ENCODE peak calls at places on chromosomes 13 and 19, in six cellular contexts. One of them, this sample, is unnamed. For H3K27me3, the result is how much of the 10 kb centered on the place peaks cover.

GRCh38 chr13:42116225-42116624 is 67.8 kb downstream of the DGKH start:
- DNase-seq in body of pancreas: no peak
- DNase-seq in mesenchymal stem cell: no peak
- DNase-seq in stomach: no peak
- DNase-seq in MG63: no peak
- DNase-seq in heart left ventricle: no peak
- DNase-seq in this sample: no peak

GRCh38 chr13:49082653-49083536 is 107.2 kb downstream of the FNDC3A start:
- DNase-seq in body of pancreas: no peak
- DNase-seq in mesenchymal stem cell: peak
- DNase-seq in stomach: no peak
- DNase-seq in MG63: no peak
- DNase-seq in heart left ventricle: no peak
- DNase-seq in this sample: no peak

GRCh38 chr19:2149980-2150793 is 1.2 kb downstream of the AP3D1 start:
- DNase-seq in body of pancreas: peak
- DNase-seq in mesenchymal stem cell: peak
- DNase-seq in stomach: no peak
- DNase-seq in MG63: peak
- DNase-seq in heart left ventricle: no peak
- DNase-seq in this sample: no peak

GRCh38 chr13:51998723-51999471 is 12.4 kb downstream of the ATP7B start:
- DNase-seq in body of pancreas: no peak
- DNase-seq in mesenchymal stem cell: no peak
- DNase-seq in stomach: no peak
- DNase-seq in MG63: no peak
- DNase-seq in heart left ventricle: no peak
- DNase-seq in this sample: no peak

GRCh38 chr19:48530044-48530720 is 18.5 kb upstream of the LMTK3 start:
- DNase-seq in body of pancreas: no peak
- DNase-seq in mesenchymal stem cell: no peak
- DNase-seq in stomach: no peak
- DNase-seq in MG63: no peak
- DNase-seq in heart left ventricle: no peak
- DNase-seq in this sample: no peak

GRCh38 chr13:48304132-48304876 is 753 bp downstream of the RB1 start:
- DNase-seq in body of pancreas: peak
- DNase-seq in mesenchymal stem cell: peak
- DNase-seq in stomach: peak
- DNase-seq in MG63: peak
- DNase-seq in heart left ventricle: peak
- DNase-seq in this sample: peak

GRCh38 chr13:75931116-75931515 is 295.0 kb downstream of the LMO7 start:
- DNase-seq in body of pancreas: no peak
- DNase-seq in mesenchymal stem cell: peak
- DNase-seq in stomach: no peak
- DNase-seq in MG63: no peak
- DNase-seq in heart left ventricle: no peak
- DNase-seq in this sample: no peak

GRCh38 chr13:20616059-20616797 is 49.3 kb downstream of the IFT88 start:
- DNase-seq in body of pancreas: no peak
- DNase-seq in mesenchymal stem cell: peak
- DNase-seq in stomach: no peak
- DNase-seq in MG63: peak
- DNase-seq in heart left ventricle: no peak
- DNase-seq in this sample: no peak

GRCh38 chr19:6728346-6728745 is 7.9 kb upstream of the C3 start:
- DNase-seq in body of pancreas: no peak
- DNase-seq in mesenchymal stem cell: no peak
- DNase-seq in stomach: no peak
- DNase-seq in MG63: no peak
- DNase-seq in heart left ventricle: no peak
- DNase-seq in this sample: no peak

GRCh38 chr19:49157445-49158224 is at the start of gene TRPM4:
- DNase-seq in body of pancreas: peak
- DNase-seq in mesenchymal stem cell: peak
- DNase-seq in stomach: peak
- DNase-seq in MG63: peak
- DNase-seq in heart left ventricle: peak
- DNase-seq in this sample: peak

GRCh38 chr13:48533207-48533499 is 273 bp upstream of the RCBTB2 start:
- DNase-seq in body of pancreas: no peak
- DNase-seq in mesenchymal stem cell: no peak
- DNase-seq in stomach: no peak
- DNase-seq in MG63: no peak
- DNase-seq in heart left ventricle: no peak
- DNase-seq in this sample: no peak

GRCh38 chr13:25652764-25653163 is 281.0 kb downstream of the ATP8A2 start:
- DNase-seq in body of pancreas: no peak
- DNase-seq in mesenchymal stem cell: no peak
- DNase-seq in stomach: no peak
- DNase-seq in MG63: no peak
- DNase-seq in heart left ventricle: no peak
- DNase-seq in this sample: no peak

GRCh38 chr19:31351212-31352193 is 2.3 kb upstream of the TSHZ3 start:
- DNase-seq in body of pancreas: peak
- DNase-seq in mesenchymal stem cell: peak
- DNase-seq in stomach: no peak
- DNase-seq in MG63: peak
- DNase-seq in heart left ventricle: peak
- DNase-seq in this sample: no peak

GRCh38 chr13:51831519-51831918 is 13.5 kb downstream of the TMEM272 start:
- DNase-seq in body of pancreas: no peak
- DNase-seq in mesenchymal stem cell: no peak
- DNase-seq in stomach: no peak
- DNase-seq in MG63: no peak
- DNase-seq in heart left ventricle: no peak
- DNase-seq in this sample: no peak

GRCh38 chr13:106151056-106151699 is 384.3 kb downstream of the EFNB2 start:
- DNase-seq in body of pancreas: no peak
- DNase-seq in mesenchymal stem cell: peak
- DNase-seq in stomach: no peak
- DNase-seq in MG63: peak
- DNase-seq in heart left ventricle: no peak
- DNase-seq in this sample: no peak

GRCh38 chr13:37869756-37870488 is at the start of gene TRPC4:
- DNase-seq in body of pancreas: peak
- DNase-seq in mesenchymal stem cell: peak
- DNase-seq in stomach: peak
- DNase-seq in MG63: peak
- DNase-seq in heart left ventricle: peak
- DNase-seq in this sample: no peak

GRCh38 chr19:55454787-55455243 is 6.6 kb downstream of the ISOC2 start:
- DNase-seq in body of pancreas: no peak
- DNase-seq in mesenchymal stem cell: peak
- DNase-seq in stomach: no peak
- DNase-seq in MG63: peak
- DNase-seq in heart left ventricle: no peak
- DNase-seq in this sample: no peak

GRCh38 chr13:93270769-93271753 is 44.5 kb downstream of the GPC6 start:
- DNase-seq in body of pancreas: no peak
- DNase-seq in mesenchymal stem cell: peak
- DNase-seq in stomach: no peak
- DNase-seq in MG63: no peak
- DNase-seq in heart left ventricle: no peak
- DNase-seq in this sample: no peak

GRCh38 chr13:29140277-29140676 is 320.1 kb downstream of the MTUS2 start:
- DNase-seq in body of pancreas: no peak
- DNase-seq in mesenchymal stem cell: peak
- DNase-seq in stomach: no peak
- DNase-seq in MG63: peak
- DNase-seq in heart left ventricle: peak
- DNase-seq in this sample: no peak

GRCh38 chr13:23175920-23176319 is 4.9 kb upstream of the SGCG start:
- DNase-seq in body of pancreas: no peak
- DNase-seq in mesenchymal stem cell: no peak
- DNase-seq in stomach: no peak
- DNase-seq in MG63: no peak
- DNase-seq in heart left ventricle: no peak
- DNase-seq in this sample: no peak

GRCh38 chr19:44113784-44114390 is 688 bp downstream of the ZNF225 start:
- DNase-seq in body of pancreas: peak
- DNase-seq in mesenchymal stem cell: no peak
- DNase-seq in stomach: no peak
- DNase-seq in MG63: peak
- DNase-seq in heart left ventricle: peak
- DNase-seq in this sample: no peak

GRCh38 chr19:9309974-9310446 is 372 bp upstream of the ZNF699 start:
- DNase-seq in body of pancreas: peak
- DNase-seq in mesenchymal stem cell: peak
- DNase-seq in stomach: peak
- DNase-seq in MG63: peak
- DNase-seq in heart left ventricle: peak
- DNase-seq in this sample: no peak

GRCh38 chr13:35866801-35867200 is 264.4 kb downstream of the DCLK1 start:
- DNase-seq in body of pancreas: no peak
- DNase-seq in mesenchymal stem cell: no peak
- DNase-seq in stomach: no peak
- DNase-seq in MG63: peak
- DNase-seq in heart left ventricle: peak
- DNase-seq in this sample: no peak

GRCh38 chr19:2040647-2041435 is 10.2 kb downstream of the MKNK2 start:
- DNase-seq in body of pancreas: no peak
- DNase-seq in mesenchymal stem cell: no peak
- DNase-seq in stomach: no peak
- DNase-seq in MG63: no peak
- DNase-seq in heart left ventricle: no peak
- DNase-seq in this sample: no peak

GRCh38 chr13:75139291-75139690 is 342.7 kb downstream of the TBC1D4 start:
- DNase-seq in body of pancreas: no peak
- DNase-seq in mesenchymal stem cell: peak
- DNase-seq in stomach: no peak
- DNase-seq in MG63: no peak
- DNase-seq in heart left ventricle: no peak
- DNase-seq in this sample: no peak

GRCh38 chr13:66296328-66296727 is 933.8 kb downstream of the PCDH9 start:
- DNase-seq in body of pancreas: no peak
- DNase-seq in mesenchymal stem cell: no peak
- DNase-seq in stomach: no peak
- DNase-seq in MG63: no peak
- DNase-seq in heart left ventricle: no peak
- DNase-seq in this sample: no peak
- H3K27me3 ChIP-seq in body of pancreas: under half
- H3K27me3 ChIP-seq in mesenchymal stem cell: under half
- H3K27me3 ChIP-seq in stomach: under half
- H3K27me3 ChIP-seq in MG63: under half
- H3K27me3 ChIP-seq in heart left ventricle: under half
- H3K27me3 ChIP-seq in this sample: under half

GRCh38 chr13:111116830-111117229 is 1.7 kb downstream of the ARHGEF7 start:
- DNase-seq in body of pancreas: no peak
- DNase-seq in mesenchymal stem cell: no peak
- DNase-seq in stomach: no peak
- DNase-seq in MG63: no peak
- DNase-seq in heart left ventricle: no peak
- DNase-seq in this sample: no peak
- H3K27me3 ChIP-seq in body of pancreas: under half
- H3K27me3 ChIP-seq in mesenchymal stem cell: under half
- H3K27me3 ChIP-seq in stomach: under half
- H3K27me3 ChIP-seq in MG63: under half
- H3K27me3 ChIP-seq in heart left ventricle: under half
- H3K27me3 ChIP-seq in this sample: under half

GRCh38 chr13:113144255-113144629 is 14.2 kb upstream of the PROZ start:
- DNase-seq in body of pancreas: no peak
- DNase-seq in mesenchymal stem cell: no peak
- DNase-seq in stomach: no peak
- DNase-seq in MG63: no peak
- DNase-seq in heart left ventricle: no peak
- DNase-seq in this sample: no peak

GRCh38 chr13:113147206-113147605 is 11.2 kb upstream of the PROZ start:
- DNase-seq in body of pancreas: no peak
- DNase-seq in mesenchymal stem cell: no peak
- DNase-seq in stomach: no peak
- DNase-seq in MG63: no peak
- DNase-seq in heart left ventricle: no peak
- DNase-seq in this sample: no peak

GRCh38 chr13:113146750-113147149 is 11.7 kb upstream of the PROZ start:
- DNase-seq in body of pancreas: no peak
- DNase-seq in mesenchymal stem cell: no peak
- DNase-seq in stomach: no peak
- DNase-seq in MG63: no peak
- DNase-seq in heart left ventricle: no peak
- DNase-seq in this sample: no peak

GRCh38 chr13:113145496-113145895 is 13.0 kb upstream of the PROZ start:
- DNase-seq in body of pancreas: no peak
- DNase-seq in mesenchymal stem cell: no peak
- DNase-seq in stomach: no peak
- DNase-seq in MG63: no peak
- DNase-seq in heart left ventricle: no peak
- DNase-seq in this sample: no peak

GRCh38 chr13:113145911-113146598 is 12.4 kb upstream of the PROZ start:
- DNase-seq in body of pancreas: no peak
- DNase-seq in mesenchymal stem cell: no peak
- DNase-seq in stomach: no peak
- DNase-seq in MG63: no peak
- DNase-seq in heart left ventricle: no peak
- DNase-seq in this sample: no peak
- H3K27me3 ChIP-seq in body of pancreas: under half
- H3K27me3 ChIP-seq in mesenchymal stem cell: under half
- H3K27me3 ChIP-seq in stomach: under half
- H3K27me3 ChIP-seq in MG63: under half
- H3K27me3 ChIP-seq in heart left ventricle: under half
- H3K27me3 ChIP-seq in this sample: under half

GRCh38 chr19:29841209-29841558 is 29.4 kb downstream of the CCNE1 start:
- DNase-seq in body of pancreas: no peak
- DNase-seq in mesenchymal stem cell: peak
- DNase-seq in stomach: no peak
- DNase-seq in MG63: no peak
- DNase-seq in heart left ventricle: no peak
- DNase-seq in this sample: no peak
- H3K27me3 ChIP-seq in body of pancreas: under half
- H3K27me3 ChIP-seq in mesenchymal stem cell: under half
- H3K27me3 ChIP-seq in stomach: under half
- H3K27me3 ChIP-seq in MG63: under half
- H3K27me3 ChIP-seq in heart left ventricle: under half
- H3K27me3 ChIP-seq in this sample: under half

DNA sequence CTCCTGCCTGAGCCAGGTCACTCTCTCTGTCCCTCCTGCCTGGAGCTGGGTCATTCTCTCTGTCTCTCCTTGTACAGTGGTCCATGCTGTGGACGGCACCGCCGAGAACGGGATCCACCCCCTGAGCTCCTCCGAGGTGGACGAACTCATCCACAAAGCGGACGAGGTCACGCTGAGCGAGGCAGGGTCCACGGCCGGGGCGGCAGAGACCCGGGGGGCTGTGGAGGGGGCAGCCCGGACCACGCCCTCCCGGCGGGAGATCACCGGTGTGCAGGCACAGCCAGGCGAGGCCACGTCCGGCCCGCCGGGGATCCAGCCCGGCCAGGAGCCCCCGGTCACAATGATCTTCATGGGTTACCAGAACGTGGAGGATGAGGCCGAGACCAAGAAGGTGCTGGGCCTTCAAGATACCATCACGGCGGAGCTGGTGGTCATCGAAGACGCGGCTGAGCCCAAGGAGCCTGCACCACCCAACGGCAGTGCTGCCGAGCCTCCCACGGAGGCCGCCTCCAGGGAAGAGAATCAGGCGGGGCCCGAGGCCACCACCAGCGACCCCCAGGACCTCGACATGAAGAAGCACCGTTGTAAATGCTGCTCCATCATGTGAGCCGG is 4.6 kb upstream of the MISP start:
- DNase-seq in body of pancreas: no peak
- DNase-seq in mesenchymal stem cell: no peak
- DNase-seq in stomach: no peak
- DNase-seq in MG63: no peak
- DNase-seq in heart left ventricle: no peak
- DNase-seq in this sample: no peak
- H3K27me3 ChIP-seq in body of pancreas: under half
- H3K27me3 ChIP-seq in mesenchymal stem cell: under half
- H3K27me3 ChIP-seq in stomach: under half
- H3K27me3 ChIP-seq in MG63: under half
- H3K27me3 ChIP-seq in heart left ventricle: under half
- H3K27me3 ChIP-seq in this sample: under half

This sample was measured in CD8-positive, alpha-beta memory T cell.